ENCODE peak calls at places on chromosomes 5 and 9, in six cellular contexts. A is OCI-LY7, I is iris pigment epithelial cell, L is NCI-H1105 treated with DMSO at 0.1 percent for 48 hours, Y is mucosa of descending colon, O is psoas muscle. P is an unnamed sample.

GRCh38 chr5:102867999-102868662 is 113.0 kb downstream of the PAM start:
- DNase-seq in I (peak), L (no peak), Y (no peak), O (no peak), A (no peak), P (no peak)

GRCh38 chr9:127586537-127586936 is 25.5 kb upstream of the STXBP1 start:
- DNase-seq in O (peak), I (peak), Y (peak), A (peak), L (peak), P (peak)

GRCh38 chr5:40017151-40017550 is 592.4 kb upstream of the DAB2 start:
- DNase-seq in Y (no peak), O (no peak), I (no peak), L (no peak), A (no peak), P (no peak)

GRCh38 chr9:33290994-33291397 is 680 bp downstream of the NFX1 start:
- DNase-seq in O (no peak), Y (no peak), I (no peak), A (no peak), L (no peak), P (no peak)

GRCh38 chr9:134791009-134791408 is 89.6 kb upstream of the FCN2 start:
- DNase-seq in L (no peak), I (no peak), A (no peak), Y (no peak), O (no peak), P (no peak)

GRCh38 chr9:20651926-20652325 is 29.6 kb upstream of the MLLT3 start:
- DNase-seq in L (no peak), O (no peak), Y (no peak), I (no peak), A (no peak), P (no peak)

GRCh38 chr5:132425009-132425937 is 55.8 kb downstream of the SLC22A5 start:
- DNase-seq in Y (peak), A (peak), L (no peak), I (peak), O (no peak), P (no peak)

GRCh38 chr9:119788876-119789275 is 419.6 kb upstream of the BRINP1 start:
- DNase-seq in Y (no peak), A (no peak), I (no peak), L (no peak), O (no peak), P (no peak)

GRCh38 chr5:675876-676698 is 17.1 kb downstream of the TPPP start:
- DNase-seq in L (no peak), A (no peak), O (peak), I (no peak), Y (no peak), P (no peak)

GRCh38 chr5:169742773-169743296 is 105.8 kb downstream of the DOCK2 start:
- DNase-seq in L (no peak), O (no peak), A (no peak), I (peak), Y (no peak), P (no peak)

GRCh38 chr5:159773062-159773924 is 143.0 kb upstream of the ADRA1B start:
- DNase-seq in Y (peak), O (peak), L (peak), A (no peak), I (peak), P (peak)

GRCh38 chr5:131773805-131774204 is 23.0 kb downstream of the FNIP1 start:
- DNase-seq in A (no peak), O (no peak), Y (no peak), L (no peak), I (no peak), P (no peak)

GRCh38 chr9:120913673-120914266 is 12.8 kb downstream of the TRAF1 start:
- DNase-seq in O (no peak), L (no peak), A (no peak), Y (no peak), I (no peak), P (no peak)

GRCh38 chr5:167816354-167816753 is 475.1 kb upstream of the WWC1 start:
- DNase-seq in Y (no peak), A (no peak), O (no peak), L (no peak), I (peak), P (no peak)

GRCh38 chr9:106233116-106233515 is 538.8 kb downstream of the TMEM38B start:
- DNase-seq in O (no peak), L (no peak), Y (no peak), A (no peak), I (no peak), P (no peak)

GRCh38 chr5:178058321-178059012 is 54.9 kb upstream of the N4BP3 start:
- DNase-seq in L (peak), A (no peak), I (no peak), O (no peak), Y (no peak), P (peak)

GRCh38 chr5:20050262-20050661 is 62.3 kb upstream of the CDH18 start:
- DNase-seq in Y (no peak), L (no peak), O (no peak), A (no peak), I (no peak), P (no peak)

GRCh38 chr9:72491242-72491641 is 30.2 kb upstream of the TMC1 start:
- DNase-seq in L (no peak), Y (no peak), A (no peak), I (no peak), O (no peak), P (no peak)

GRCh38 chr9:9536481-9536880 is 1076.3 kb downstream of the PTPRD start:
- DNase-seq in I (no peak), Y (no peak), L (no peak), O (no peak), A (no peak), P (no peak)

GRCh38 chr5:133864711-133865110 is 103.7 kb downstream of the C5orf15 start:
- DNase-seq in A (no peak), Y (no peak), I (no peak), O (no peak), L (no peak), P (no peak)

GRCh38 chr9:131585375-131585774 is 40.1 kb downstream of the PRRT1B start:
- DNase-seq in A (peak), O (no peak), Y (no peak), I (peak), L (no peak), P (no peak)

GRCh38 chr5:154366353-154366752 is 79.4 kb upstream of the SAP30L start:
- DNase-seq in A (no peak), I (peak), L (no peak), Y (no peak), O (no peak), P (no peak)